ENCODE peak calls at places on chromosomes 13 and 19, in four cellular contexts. V is activated B cell treated with CpG ODN at 0.5 μM for 24 hours, Z is hepatocyte, S is AG04450. A is an unnamed sample.

GRCh38 chr19:47158879-47159509 is 28.4 kb downstream of the SAE1 start:
- DNase-seq in S (no peak), Z (no peak), V (no peak), A (peak)

GRCh38 chr19:54414156-54414555 is 1.1 kb upstream of the TTYH1 start:
- DNase-seq in V (no peak), Z (no peak), S (no peak), A (no peak)

GRCh38 chr13:36673352-36673751 is 468 bp upstream of the SERTM1 start:
- DNase-seq in Z (no peak), V (no peak), S (no peak), A (no peak)

GRCh38 chr13:74464656-74465055 is 330.5 kb upstream of the KLF12 start:
- DNase-seq in S (no peak), V (no peak), Z (peak), A (no peak)

GRCh38 chr13:88068316-88068715 is 397.1 kb downstream of the SLITRK5 start:
- DNase-seq in Z (no peak), S (peak), V (no peak), A (no peak)

GRCh38 chr13:106661236-106661635 is 93.3 kb upstream of the ARGLU1 start:
- DNase-seq in Z (no peak), S (no peak), V (no peak), A (no peak)

GRCh38 chr13:53121879-53122278 is 93.3 kb downstream of the OLFM4 start:
- DNase-seq in Z (no peak), S (no peak), V (no peak), A (no peak)

GRCh38 chr13:67193979-67194378 is 36.2 kb downstream of the PCDH9 start:
- DNase-seq in S (no peak), V (no peak), Z (no peak), A (no peak)

GRCh38 chr19:30802424-30803013 is 430.3 kb downstream of the ZNF536 start:
- DNase-seq in Z (no peak), V (no peak), S (no peak), A (no peak)

GRCh38 chr19:8454218-8454617 is 9.4 kb downstream of the HNRNPM start:
- DNase-seq in S (no peak), Z (no peak), V (no peak), A (no peak)

GRCh38 chr19:8455018-8455417 is 10.2 kb downstream of the HNRNPM start:
- DNase-seq in Z (no peak), V (no peak), S (no peak), A (no peak)

GRCh38 chr19:8457209-8457608 is 12.4 kb downstream of the HNRNPM start:
- DNase-seq in S (no peak), Z (no peak), V (no peak), A (no peak)

GRCh38 chr19:8457802-8458201 is 13.0 kb downstream of the HNRNPM start:
- DNase-seq in S (no peak), Z (no peak), V (no peak), A (no peak)

DNA sequence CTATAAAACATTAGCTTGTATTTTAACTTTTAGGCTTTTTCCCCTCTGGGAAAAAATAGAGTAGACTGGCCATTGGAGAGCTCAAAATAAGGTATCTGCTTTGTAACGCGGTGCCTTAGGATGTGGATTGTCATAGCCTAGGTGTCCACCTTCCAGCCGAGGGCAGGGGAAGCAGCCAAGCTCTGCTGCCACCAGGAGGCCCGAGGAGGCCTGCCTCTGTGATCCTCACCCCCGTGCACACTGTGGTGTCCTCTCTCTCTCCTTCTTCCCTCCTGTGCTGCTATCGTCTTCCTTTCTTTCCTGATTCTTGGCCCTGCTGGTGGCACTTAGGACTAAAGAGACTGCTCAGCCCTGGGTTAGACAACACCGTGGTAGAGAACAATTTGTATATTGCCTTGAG is 11.3 kb downstream of the HNRNPM start:
- DNase-seq in Z (no peak), V (no peak), S (no peak), A (no peak)
- TF ChIP-seq CTCF in Z (no peak), V (no peak), S (no peak), A (peak)

GRCh38 chr13:94115054-94115453 is 364.4 kb downstream of the DCT start:
- DNase-seq in V (no peak), Z (no peak), S (no peak), A (no peak)
- TF ChIP-seq CTCF in V (no peak), Z (no peak), S (no peak), A (peak)

GRCh38 chr19:5339950-5340636 is 519 bp downstream of the PTPRS start:
- DNase-seq in S (no peak), V (no peak), Z (peak), A (no peak)
- TF ChIP-seq CTCF in S (no peak), V (no peak), Z (no peak), A (no peak)

GRCh38 chr13:112968910-112969691 is at the start of gene MCF2L:
- DNase-seq in S (no peak), V (peak), Z (peak), A (no peak)

GRCh38 chr13:112969692-112970338 is 801 bp downstream of the MCF2L start:
- DNase-seq in S (no peak), V (no peak), Z (no peak), A (no peak)

GRCh38 chr13:112967666-112968379 is 1.2 kb upstream of the MCF2L start:
- DNase-seq in V (no peak), S (no peak), Z (no peak), A (peak)

GRCh38 chr13:112966776-112967175 is 2.2 kb upstream of the MCF2L start:
- DNase-seq in V (no peak), S (no peak), Z (no peak), A (no peak)

GRCh38 chr13:112968380-112968909 is 569 bp upstream of the MCF2L start:
- DNase-seq in S (no peak), V (no peak), Z (peak), A (no peak)
- TF ChIP-seq CTCF in S (no peak), V (no peak), Z (peak), A (no peak)

DNA sequence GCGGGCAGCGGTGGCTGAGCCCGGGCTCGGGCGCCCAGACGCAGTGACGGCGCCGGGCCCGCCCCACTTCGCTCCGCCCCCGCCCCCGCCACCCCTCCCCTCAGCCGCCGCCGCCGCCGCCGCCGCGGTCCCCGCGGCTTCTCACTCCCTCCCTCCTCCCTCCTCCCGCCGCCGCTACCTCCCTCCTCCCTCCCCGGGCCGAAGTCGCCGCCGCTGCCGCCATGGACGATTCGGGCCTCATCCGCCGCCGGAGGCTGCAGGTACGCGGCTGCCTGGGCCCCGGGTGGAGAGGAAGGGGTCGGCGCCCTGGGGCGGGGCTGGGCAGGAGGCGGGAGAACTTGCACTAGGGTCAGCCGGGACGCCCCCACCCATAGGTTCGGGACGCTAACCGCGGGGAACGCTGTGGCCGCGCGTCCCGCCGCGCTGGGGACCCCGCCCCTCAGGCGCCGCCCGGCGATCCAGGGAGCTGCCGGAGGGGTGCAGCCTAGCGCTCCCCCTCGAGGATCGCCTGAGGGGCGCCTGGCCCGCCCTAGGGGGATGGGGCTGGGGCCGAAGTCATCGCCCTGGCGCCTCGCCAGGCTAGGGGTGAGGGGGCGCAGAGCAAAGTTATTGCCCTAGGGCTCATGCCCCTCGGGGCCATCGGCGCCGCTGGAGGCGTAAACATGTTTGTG is 497 bp downstream of the RTBDN start:
- DNase-seq in Z (peak), V (no peak), S (no peak), A (no peak)
- TF ChIP-seq CTCF in Z (no peak), V (no peak), S (no peak), A (no peak)

GRCh38 chr19:51810228-51810627 is 15.3 kb downstream of the FPR3 start:
- DNase-seq in Z (no peak), S (no peak), V (no peak), A (no peak)
- TF ChIP-seq CTCF in Z (no peak), S (no peak), V (no peak), A (no peak)

DNA sequence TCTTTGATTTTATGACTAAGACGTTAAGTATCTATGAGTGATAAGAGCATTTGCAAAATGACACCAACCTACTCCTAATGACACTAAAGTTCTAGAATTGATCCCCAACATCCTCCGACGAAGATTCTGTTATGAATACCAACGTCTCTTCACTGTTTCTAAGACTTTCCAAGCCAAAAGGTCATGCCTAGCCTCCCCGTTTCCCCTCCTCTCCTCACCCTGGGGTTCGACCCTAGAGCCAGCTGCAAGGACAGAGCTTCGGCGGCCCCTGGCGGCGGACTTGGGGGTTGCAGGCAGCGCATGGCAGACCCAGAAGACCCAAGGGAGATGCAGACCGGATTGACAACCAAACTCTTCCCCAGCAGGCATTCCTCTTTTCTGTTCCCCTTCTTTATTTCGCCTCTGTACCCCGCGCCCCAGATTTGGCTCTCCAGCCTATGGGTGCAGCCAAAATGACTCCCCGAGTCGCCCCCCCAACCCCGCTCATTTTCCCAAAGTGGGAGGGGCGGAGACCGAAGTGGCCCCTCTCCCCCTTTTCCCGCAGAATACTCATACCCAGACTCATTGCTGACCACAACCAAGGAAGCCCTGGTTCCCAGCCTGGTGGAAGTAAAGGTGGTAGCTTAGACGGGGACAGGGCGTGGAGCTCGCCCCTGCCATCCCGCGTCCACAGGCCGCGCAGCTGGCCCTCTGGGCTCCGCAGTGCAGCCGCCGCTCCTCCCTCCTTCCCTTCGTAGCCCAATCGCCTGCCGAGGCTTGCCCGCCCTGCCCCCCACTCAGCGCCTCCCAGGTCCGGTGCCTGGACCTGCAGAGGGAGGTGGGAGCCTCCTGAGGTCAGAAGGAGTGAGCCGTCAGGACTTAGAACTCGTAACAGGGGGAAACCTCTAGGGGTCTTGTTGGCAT is 4.1 kb upstream of the EML2 start:
- DNase-seq in Z (peak), S (peak), V (peak), A (no peak)
- TF ChIP-seq CTCF in Z (peak), S (peak), V (no peak), A (peak)

GRCh38 chr13:51223284-51224270 is 1.4 kb downstream of the FAM124A start:
- DNase-seq in S (no peak), V (no peak), Z (no peak), A (no peak)

GRCh38 chr13:51222510-51223283 is 499 bp downstream of the FAM124A start:
- DNase-seq in V (peak), Z (peak), S (no peak), A (no peak)

GRCh38 chr13:51221108-51221507 is 1.1 kb upstream of the FAM124A start:
- DNase-seq in Z (no peak), V (no peak), S (no peak), A (no peak)

GRCh38 chr13:51220706-51221105 is 1.5 kb upstream of the FAM124A start:
- DNase-seq in Z (no peak), S (no peak), V (no peak), A (no peak)

DNA sequence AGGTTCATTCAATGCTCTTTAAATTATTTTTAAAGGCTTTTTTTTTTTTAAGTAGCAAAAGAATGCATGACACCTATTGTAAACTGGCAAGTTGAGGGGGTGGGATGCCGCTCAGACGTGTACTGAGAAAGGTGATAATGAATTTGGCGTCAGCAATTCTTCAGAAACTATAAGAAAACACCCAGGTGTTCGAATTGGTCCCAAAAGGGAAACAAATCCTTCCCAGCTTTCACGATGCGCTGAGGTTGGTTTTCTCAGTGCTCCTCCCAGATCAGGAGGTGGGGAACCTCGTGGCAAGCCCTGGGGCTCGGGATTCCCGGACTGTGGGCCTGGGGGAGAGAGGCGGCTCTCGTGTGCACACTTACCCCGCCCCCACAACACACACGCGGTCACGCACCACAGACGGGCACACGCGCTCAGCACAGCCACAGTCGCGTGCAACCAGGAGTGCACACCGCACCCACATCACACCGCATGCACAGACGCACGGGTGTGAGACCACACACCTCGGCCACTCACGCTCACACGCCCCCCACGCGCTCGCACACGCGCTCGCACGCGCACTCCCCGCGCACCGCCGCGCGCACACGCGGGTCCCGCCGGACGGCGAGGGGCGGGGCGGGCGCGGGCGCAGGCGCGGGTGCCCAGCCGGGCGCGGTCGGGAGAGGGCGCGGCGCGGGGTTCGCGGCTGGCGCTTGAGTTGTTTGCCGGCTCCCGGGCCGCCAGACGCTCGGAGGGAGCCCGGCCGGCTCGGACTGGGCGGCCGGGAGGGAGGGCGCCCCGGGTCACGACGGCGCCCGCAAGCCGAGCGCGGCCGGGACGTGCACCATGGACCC is at the start of gene FAM124A:
- DNase-seq in Z (peak), S (no peak), V (peak), A (no peak)
- TF ChIP-seq CTCF in Z (no peak), S (peak), V (no peak), A (no peak)

DNA sequence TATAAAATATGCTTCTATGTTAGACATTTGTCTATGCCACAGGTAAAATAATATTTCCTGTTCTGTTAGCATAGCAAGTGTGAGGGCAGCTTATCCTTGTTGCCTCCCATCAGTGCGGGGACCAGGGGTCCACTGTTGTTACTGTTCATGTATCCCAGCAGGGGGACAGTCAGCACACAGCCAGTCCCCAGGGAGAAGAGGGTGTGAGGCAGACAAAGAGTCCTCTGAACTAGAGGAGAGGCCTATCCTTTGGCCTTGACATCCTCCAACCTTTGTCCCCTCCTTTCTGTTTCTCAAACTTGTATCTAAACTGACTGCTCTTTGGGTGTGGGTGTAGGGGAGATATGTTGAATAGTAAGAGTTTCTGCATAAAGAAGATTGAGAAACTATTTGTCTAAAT is 2.9 kb upstream of the GPR18 start:
- DNase-seq in V (no peak), Z (no peak), S (no peak), A (no peak)
- TF ChIP-seq CTCF in V (no peak), Z (no peak), S (no peak), A (no peak)

GRCh38 chr19:5837768-5838364 is 1.6 kb downstream of the FUT6 start:
- DNase-seq in Z (no peak), V (no peak), S (no peak), A (no peak)
- TF ChIP-seq CTCF in Z (no peak), V (no peak), S (no peak), A (no peak)

A was measured in epithelial cell of proximal tubule.